ENCODE peak calls at places on chromosomes 7 and 10, in six cellular contexts. One of them, this sample, is unnamed. For H3K27me3, the result is how much of the 10 kb centered on the place peaks cover.

GRCh38 chr7:87328281-87328680 is 17.2 kb upstream of the CROT start:
- DNase-seq in uterus: no peak
- DNase-seq in stomach: no peak
- DNase-seq in adipocyte: peak
- DNase-seq in astrocyte: peak
- DNase-seq in SK-N-SH: no peak
- DNase-seq in this sample: no peak

GRCh38 chr10:22693371-22693784 is 21.0 kb downstream of the PIP4K2A start:
- DNase-seq in adipocyte: peak
- DNase-seq in stomach: no peak
- DNase-seq in SK-N-SH: no peak
- DNase-seq in uterus: no peak
- DNase-seq in astrocyte: peak
- DNase-seq in this sample: no peak

GRCh38 chr10:110144526-110144925 is 62.9 kb upstream of the MXI1 start:
- DNase-seq in astrocyte: no peak
- DNase-seq in uterus: no peak
- DNase-seq in stomach: no peak
- DNase-seq in SK-N-SH: no peak
- DNase-seq in adipocyte: no peak
- DNase-seq in this sample: no peak

GRCh38 chr7:43642897-43643630 is 60.2 kb downstream of the STK17A start:
- DNase-seq in stomach: no peak
- DNase-seq in astrocyte: no peak
- DNase-seq in adipocyte: no peak
- DNase-seq in uterus: no peak
- DNase-seq in SK-N-SH: no peak
- DNase-seq in this sample: no peak

GRCh38 chr7:130071701-130072622 is 1.6 kb downstream of the KLHDC10 start:
- DNase-seq in adipocyte: peak
- DNase-seq in uterus: peak
- DNase-seq in astrocyte: peak
- DNase-seq in SK-N-SH: peak
- DNase-seq in stomach: peak
- DNase-seq in this sample: peak

GRCh38 chr10:132539894-132540293 is 2.3 kb downstream of the INPP5A start:
- DNase-seq in uterus: no peak
- DNase-seq in adipocyte: peak
- DNase-seq in astrocyte: peak
- DNase-seq in SK-N-SH: no peak
- DNase-seq in stomach: no peak
- DNase-seq in this sample: no peak

GRCh38 chr10:131354380-131354779 is 42.9 kb upstream of the TCERG1L start:
- DNase-seq in uterus: no peak
- DNase-seq in stomach: no peak
- DNase-seq in adipocyte: peak
- DNase-seq in SK-N-SH: no peak
- DNase-seq in astrocyte: no peak
- DNase-seq in this sample: no peak

GRCh38 chr10:73584737-73585136 is 6.4 kb downstream of the USP54 start:
- DNase-seq in adipocyte: no peak
- DNase-seq in SK-N-SH: no peak
- DNase-seq in astrocyte: peak
- DNase-seq in stomach: no peak
- DNase-seq in uterus: no peak
- DNase-seq in this sample: no peak

GRCh38 chr7:499853-500485 is 19.7 kb downstream of the PDGFA start:
- DNase-seq in stomach: no peak
- DNase-seq in astrocyte: no peak
- DNase-seq in uterus: no peak
- DNase-seq in SK-N-SH: no peak
- DNase-seq in adipocyte: no peak
- DNase-seq in this sample: no peak

GRCh38 chr7:132575987-132576722 is at the start of gene PLXNA4:
- DNase-seq in SK-N-SH: peak
- DNase-seq in adipocyte: peak
- DNase-seq in stomach: no peak
- DNase-seq in uterus: no peak
- DNase-seq in astrocyte: peak
- DNase-seq in this sample: no peak

GRCh38 chr7:132576723-132577089 is 436 bp upstream of the PLXNA4 start:
- DNase-seq in stomach: no peak
- DNase-seq in astrocyte: no peak
- DNase-seq in adipocyte: peak
- DNase-seq in uterus: no peak
- DNase-seq in SK-N-SH: peak
- DNase-seq in this sample: no peak

GRCh38 chr7:132574281-132574680 is 2.0 kb downstream of the PLXNA4 start:
- DNase-seq in astrocyte: no peak
- DNase-seq in SK-N-SH: no peak
- DNase-seq in uterus: no peak
- DNase-seq in stomach: no peak
- DNase-seq in adipocyte: no peak
- DNase-seq in this sample: no peak

GRCh38 chr7:132577206-132578049 is 1.2 kb upstream of the PLXNA4 start:
- DNase-seq in adipocyte: peak
- DNase-seq in astrocyte: peak
- DNase-seq in SK-N-SH: peak
- DNase-seq in uterus: peak
- DNase-seq in stomach: peak
- DNase-seq in this sample: peak

GRCh38 chr7:132575336-132575986 is 809 bp downstream of the PLXNA4 start:
- DNase-seq in uterus: peak
- DNase-seq in astrocyte: peak
- DNase-seq in stomach: no peak
- DNase-seq in SK-N-SH: peak
- DNase-seq in adipocyte: peak
- DNase-seq in this sample: peak
- H3K4me3 ChIP-seq in uterus: peak
- H3K4me3 ChIP-seq in astrocyte: peak
- H3K4me3 ChIP-seq in stomach: peak
- H3K4me3 ChIP-seq in SK-N-SH: peak
- H3K4me3 ChIP-seq in adipocyte: peak
- H3K4me3 ChIP-seq in this sample: no peak

GRCh38 chr7:151204383-151205032 is 5.8 kb downstream of the H2BK1 start:
- DNase-seq in stomach: no peak
- DNase-seq in adipocyte: no peak
- DNase-seq in SK-N-SH: peak
- DNase-seq in astrocyte: no peak
- DNase-seq in uterus: no peak
- DNase-seq in this sample: no peak

GRCh38 chr7:151205749-151206148 is 4.5 kb downstream of the H2BK1 start:
- DNase-seq in adipocyte: no peak
- DNase-seq in stomach: no peak
- DNase-seq in SK-N-SH: no peak
- DNase-seq in astrocyte: no peak
- DNase-seq in uterus: no peak
- DNase-seq in this sample: no peak

GRCh38 chr7:151201344-151201743 is 8.9 kb downstream of the H2BK1 start:
- DNase-seq in stomach: no peak
- DNase-seq in adipocyte: no peak
- DNase-seq in SK-N-SH: no peak
- DNase-seq in astrocyte: no peak
- DNase-seq in uterus: no peak
- DNase-seq in this sample: no peak

GRCh38 chr7:151201751-151202150 is 8.5 kb downstream of the H2BK1 start:
- DNase-seq in SK-N-SH: no peak
- DNase-seq in uterus: no peak
- DNase-seq in stomach: no peak
- DNase-seq in adipocyte: no peak
- DNase-seq in astrocyte: no peak
- DNase-seq in this sample: no peak

GRCh38 chr7:151202836-151203235 is 7.5 kb downstream of the H2BK1 start:
- DNase-seq in uterus: no peak
- DNase-seq in stomach: no peak
- DNase-seq in adipocyte: no peak
- DNase-seq in astrocyte: no peak
- DNase-seq in SK-N-SH: no peak
- DNase-seq in this sample: no peak
- H3K27me3 ChIP-seq in uterus: under half
- H3K27me3 ChIP-seq in stomach: under half
- H3K27me3 ChIP-seq in adipocyte: half or more
- H3K27me3 ChIP-seq in astrocyte: under half
- H3K27me3 ChIP-seq in SK-N-SH: half or more
- H3K27me3 ChIP-seq in this sample: under half

DNA sequence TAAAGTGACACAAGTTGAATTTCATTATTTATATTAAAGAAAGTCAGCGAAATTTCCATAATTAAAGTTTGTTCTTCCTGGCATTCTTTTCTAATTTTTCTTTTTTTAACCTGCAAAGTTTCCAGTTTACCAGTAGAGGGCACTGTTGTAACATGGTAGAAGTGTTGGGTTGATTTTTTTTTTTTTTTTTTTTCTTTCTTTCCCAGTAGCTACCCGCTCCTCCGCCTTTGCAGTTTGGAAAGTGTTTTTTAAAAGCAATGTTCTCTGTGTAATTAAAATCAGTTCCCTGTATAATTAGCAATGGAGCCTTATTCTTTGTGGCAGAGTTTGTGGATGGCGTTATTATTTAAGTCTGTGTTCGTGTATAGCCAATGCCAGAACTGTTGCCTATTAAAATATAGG is 53.7 kb downstream of the TAF3 start:
- DNase-seq in uterus: no peak
- DNase-seq in SK-N-SH: peak
- DNase-seq in adipocyte: peak
- DNase-seq in stomach: no peak
- DNase-seq in astrocyte: no peak
- DNase-seq in this sample: no peak
- H3K4me3 ChIP-seq in uterus: no peak
- H3K4me3 ChIP-seq in SK-N-SH: peak
- H3K4me3 ChIP-seq in adipocyte: peak
- H3K4me3 ChIP-seq in stomach: peak
- H3K4me3 ChIP-seq in astrocyte: peak
- H3K4me3 ChIP-seq in this sample: no peak

GRCh38 chr7:152158801-152159587 is 133.5 kb downstream of the GALNT11 start:
- DNase-seq in SK-N-SH: no peak
- DNase-seq in stomach: no peak
- DNase-seq in adipocyte: no peak
- DNase-seq in astrocyte: no peak
- DNase-seq in uterus: no peak
- DNase-seq in this sample: no peak
- H3K27me3 ChIP-seq in SK-N-SH: under half
- H3K27me3 ChIP-seq in stomach: under half
- H3K27me3 ChIP-seq in adipocyte: under half
- H3K27me3 ChIP-seq in astrocyte: under half
- H3K27me3 ChIP-seq in uterus: under half
- H3K27me3 ChIP-seq in this sample: under half

This sample was measured in body of pancreas.